ENCODE peak calls at places on chromosome 11, in four cellular contexts. One of them, this sample, is unnamed.
A peak's percentile ranks its signal among the peaks of the same experiment; 100 is the strongest.

GRCh38 chr11:80593981-80594380 is 1153.2 kb upstream of the TENM4 start:
- DNase-seq in nephron progenitor cell: no peak
- DNase-seq in activated CD4-positive, alpha-beta T cell treated with anti-CD3 and anti-CD28 coated beads for 24 hours: no peak
- DNase-seq in midbrain: peak; percentile 72
- DNase-seq in this sample: no peak

GRCh38 chr11:12016246-12016645 is 7.8 kb upstream of the DKK3 start:
- DNase-seq in nephron progenitor cell: no peak
- DNase-seq in midbrain: no peak
- DNase-seq in activated CD4-positive, alpha-beta T cell treated with anti-CD3 and anti-CD28 coated beads for 24 hours: no peak
- DNase-seq in this sample: no peak

GRCh38 chr11:68841718-68842426 is at the start of gene CPT1A:
- DNase-seq in midbrain: peak; percentile 27
- DNase-seq in activated CD4-positive, alpha-beta T cell treated with anti-CD3 and anti-CD28 coated beads for 24 hours: peak; percentile 50
- DNase-seq in nephron progenitor cell: peak; percentile 79
- DNase-seq in this sample: peak; percentile 55

GRCh38 chr11:63212742-63213141 is 30.7 kb downstream of the SLC22A25 start:
- DNase-seq in activated CD4-positive, alpha-beta T cell treated with anti-CD3 and anti-CD28 coated beads for 24 hours: peak; percentile 3
- DNase-seq in nephron progenitor cell: peak; percentile 29
- DNase-seq in midbrain: peak; percentile 0
- DNase-seq in this sample: no peak

GRCh38 chr11:18912883-18913282 is 26.3 kb downstream of the MRGPRX1 start:
- DNase-seq in midbrain: no peak
- DNase-seq in activated CD4-positive, alpha-beta T cell treated with anti-CD3 and anti-CD28 coated beads for 24 hours: no peak
- DNase-seq in nephron progenitor cell: no peak
- DNase-seq in this sample: no peak

GRCh38 chr11:69797156-69797555 is 22.0 kb upstream of the FGF4 start:
- DNase-seq in activated CD4-positive, alpha-beta T cell treated with anti-CD3 and anti-CD28 coated beads for 24 hours: no peak
- DNase-seq in midbrain: no peak
- DNase-seq in nephron progenitor cell: no peak
- DNase-seq in this sample: no peak

GRCh38 chr11:126152152-126152551 is 59.3 kb downstream of the RPUSD4 start:
- DNase-seq in activated CD4-positive, alpha-beta T cell treated with anti-CD3 and anti-CD28 coated beads for 24 hours: no peak
- DNase-seq in nephron progenitor cell: no peak
- DNase-seq in midbrain: no peak
- DNase-seq in this sample: no peak

GRCh38 chr11:124934862-124935547 is 842 bp downstream of the HEPACAM start:
- DNase-seq in activated CD4-positive, alpha-beta T cell treated with anti-CD3 and anti-CD28 coated beads for 24 hours: no peak
- DNase-seq in nephron progenitor cell: no peak
- DNase-seq in midbrain: peak; percentile 63
- DNase-seq in this sample: no peak

GRCh38 chr11:71266114-71266833 is 13.9 kb upstream of the SHANK2 start:
- DNase-seq in activated CD4-positive, alpha-beta T cell treated with anti-CD3 and anti-CD28 coated beads for 24 hours: no peak
- DNase-seq in midbrain: no peak
- DNase-seq in nephron progenitor cell: no peak
- DNase-seq in this sample: no peak

GRCh38 chr11:116833491-116833815 is 3.7 kb downstream of the APOC3 start:
- DNase-seq in midbrain: no peak
- DNase-seq in nephron progenitor cell: no peak
- DNase-seq in activated CD4-positive, alpha-beta T cell treated with anti-CD3 and anti-CD28 coated beads for 24 hours: no peak
- DNase-seq in this sample: no peak

GRCh38 chr11:18093946-18094345 is 11.9 kb downstream of the SAAL1 start:
- DNase-seq in activated CD4-positive, alpha-beta T cell treated with anti-CD3 and anti-CD28 coated beads for 24 hours: no peak
- DNase-seq in nephron progenitor cell: no peak
- DNase-seq in midbrain: no peak
- DNase-seq in this sample: no peak

GRCh38 chr11:75350743-75351540 is 519 bp downstream of the ARRB1 start:
- DNase-seq in activated CD4-positive, alpha-beta T cell treated with anti-CD3 and anti-CD28 coated beads for 24 hours: no peak
- DNase-seq in nephron progenitor cell: peak; percentile 40
- DNase-seq in midbrain: no peak
- DNase-seq in this sample: peak; percentile 13